ENCODE peak calls at places on chromosomes 5 and 9, in five cellular contexts. One of them, this sample, is unnamed.

GRCh38 chr5:14870347-14871083 is 1.1 kb downstream of the ANKH start:
- DNase-seq in CD4-positive, alpha-beta T cell: no peak
- DNase-seq in mesenteric fat pad: no peak
- DNase-seq in bronchial epithelial cell: no peak
- DNase-seq in stimulated activated CD8-positive, alpha-beta memory T cell treated with anti-CD3 and anti-CD28 coated beads, Interleukin-2, amount 100 ng/mL, for 48 hours: no peak
- DNase-seq in this sample: peak; percentile 69

GRCh38 chr5:125006011-125006685 is 259.7 kb upstream of the ZNF608 start:
- DNase-seq in CD4-positive, alpha-beta T cell: no peak
- DNase-seq in mesenteric fat pad: no peak
- DNase-seq in bronchial epithelial cell: no peak
- DNase-seq in stimulated activated CD8-positive, alpha-beta memory T cell treated with anti-CD3 and anti-CD28 coated beads, Interleukin-2, amount 100 ng/mL, for 48 hours: no peak
- DNase-seq in this sample: no peak

GRCh38 chr5:148952097-148952828 is 110.6 kb downstream of the SH3TC2 start:
- DNase-seq in CD4-positive, alpha-beta T cell: no peak
- DNase-seq in mesenteric fat pad: no peak
- DNase-seq in bronchial epithelial cell: no peak
- DNase-seq in stimulated activated CD8-positive, alpha-beta memory T cell treated with anti-CD3 and anti-CD28 coated beads, Interleukin-2, amount 100 ng/mL, for 48 hours: no peak
- DNase-seq in this sample: no peak

GRCh38 chr9:13386935-13387667 is 107.6 kb upstream of the MPDZ start:
- DNase-seq in CD4-positive, alpha-beta T cell: no peak
- DNase-seq in mesenteric fat pad: no peak
- DNase-seq in bronchial epithelial cell: no peak
- DNase-seq in stimulated activated CD8-positive, alpha-beta memory T cell treated with anti-CD3 and anti-CD28 coated beads, Interleukin-2, amount 100 ng/mL, for 48 hours: no peak
- DNase-seq in this sample: no peak

GRCh38 chr9:124342946-124343485 is 72.2 kb downstream of the PSMB7 start:
- DNase-seq in CD4-positive, alpha-beta T cell: no peak
- DNase-seq in mesenteric fat pad: no peak
- DNase-seq in bronchial epithelial cell: peak; percentile 82
- DNase-seq in stimulated activated CD8-positive, alpha-beta memory T cell treated with anti-CD3 and anti-CD28 coated beads, Interleukin-2, amount 100 ng/mL, for 48 hours: no peak
- DNase-seq in this sample: no peak

GRCh38 chr9:131776473-131776872 is 36.6 kb upstream of the RAPGEF1 start:
- DNase-seq in CD4-positive, alpha-beta T cell: no peak
- DNase-seq in mesenteric fat pad: no peak
- DNase-seq in bronchial epithelial cell: peak; percentile 17
- DNase-seq in stimulated activated CD8-positive, alpha-beta memory T cell treated with anti-CD3 and anti-CD28 coated beads, Interleukin-2, amount 100 ng/mL, for 48 hours: peak; percentile 14
- DNase-seq in this sample: no peak

GRCh38 chr9:114484854-114485443 is 20.3 kb downstream of the WHRN start:
- DNase-seq in CD4-positive, alpha-beta T cell: no peak
- DNase-seq in mesenteric fat pad: no peak
- DNase-seq in bronchial epithelial cell: peak; percentile 82
- DNase-seq in stimulated activated CD8-positive, alpha-beta memory T cell treated with anti-CD3 and anti-CD28 coated beads, Interleukin-2, amount 100 ng/mL, for 48 hours: peak; percentile 33
- DNase-seq in this sample: no peak

GRCh38 chr5:139181835-139182452 is 16.2 kb downstream of the SIL1 start:
- DNase-seq in CD4-positive, alpha-beta T cell: no peak
- DNase-seq in mesenteric fat pad: no peak
- DNase-seq in bronchial epithelial cell: peak; percentile 84
- DNase-seq in stimulated activated CD8-positive, alpha-beta memory T cell treated with anti-CD3 and anti-CD28 coated beads, Interleukin-2, amount 100 ng/mL, for 48 hours: no peak
- DNase-seq in this sample: no peak

GRCh38 chr5:179194201-179194910 is 134.2 kb downstream of the ZNF354C start:
- DNase-seq in CD4-positive, alpha-beta T cell: no peak
- DNase-seq in mesenteric fat pad: no peak
- DNase-seq in bronchial epithelial cell: no peak
- DNase-seq in stimulated activated CD8-positive, alpha-beta memory T cell treated with anti-CD3 and anti-CD28 coated beads, Interleukin-2, amount 100 ng/mL, for 48 hours: no peak
- DNase-seq in this sample: no peak

GRCh38 chr5:33338336-33339110 is 102.2 kb upstream of the TARS1 start:
- DNase-seq in CD4-positive, alpha-beta T cell: no peak
- DNase-seq in mesenteric fat pad: no peak
- DNase-seq in bronchial epithelial cell: no peak
- DNase-seq in stimulated activated CD8-positive, alpha-beta memory T cell treated with anti-CD3 and anti-CD28 coated beads, Interleukin-2, amount 100 ng/mL, for 48 hours: no peak
- DNase-seq in this sample: no peak

GRCh38 chr5:9454491-9454890 is 91.4 kb downstream of the SEMA5A start:
- DNase-seq in CD4-positive, alpha-beta T cell: no peak
- DNase-seq in mesenteric fat pad: no peak
- DNase-seq in bronchial epithelial cell: no peak
- DNase-seq in stimulated activated CD8-positive, alpha-beta memory T cell treated with anti-CD3 and anti-CD28 coated beads, Interleukin-2, amount 100 ng/mL, for 48 hours: no peak
- DNase-seq in this sample: no peak

GRCh38 chr9:124251605-124252366 is 6.0 kb upstream of the NEK6 start:
- DNase-seq in CD4-positive, alpha-beta T cell: no peak
- DNase-seq in mesenteric fat pad: no peak
- DNase-seq in bronchial epithelial cell: no peak
- DNase-seq in stimulated activated CD8-positive, alpha-beta memory T cell treated with anti-CD3 and anti-CD28 coated beads, Interleukin-2, amount 100 ng/mL, for 48 hours: no peak
- DNase-seq in this sample: no peak

GRCh38 chr5:176365663-176366574 is 632 bp downstream of the ARL10 start:
- DNase-seq in CD4-positive, alpha-beta T cell: no peak
- DNase-seq in mesenteric fat pad: no peak
- DNase-seq in bronchial epithelial cell: peak; percentile 18
- DNase-seq in stimulated activated CD8-positive, alpha-beta memory T cell treated with anti-CD3 and anti-CD28 coated beads, Interleukin-2, amount 100 ng/mL, for 48 hours: no peak
- DNase-seq in this sample: no peak

GRCh38 chr9:28166179-28166578 is 592.9 kb upstream of the C9orf72 start:
- DNase-seq in CD4-positive, alpha-beta T cell: no peak
- DNase-seq in mesenteric fat pad: no peak
- DNase-seq in bronchial epithelial cell: peak; percentile 7
- DNase-seq in stimulated activated CD8-positive, alpha-beta memory T cell treated with anti-CD3 and anti-CD28 coated beads, Interleukin-2, amount 100 ng/mL, for 48 hours: no peak
- DNase-seq in this sample: no peak

GRCh38 chr9:90300901-90301688 is 341.5 kb downstream of the DIRAS2 start:
- DNase-seq in CD4-positive, alpha-beta T cell: no peak
- DNase-seq in mesenteric fat pad: no peak
- DNase-seq in bronchial epithelial cell: peak; percentile 92
- DNase-seq in stimulated activated CD8-positive, alpha-beta memory T cell treated with anti-CD3 and anti-CD28 coated beads, Interleukin-2, amount 100 ng/mL, for 48 hours: no peak
- DNase-seq in this sample: no peak

GRCh38 chr5:59450245-59450644 is 443.3 kb downstream of the PDE4D start:
- DNase-seq in CD4-positive, alpha-beta T cell: no peak
- DNase-seq in mesenteric fat pad: no peak
- DNase-seq in bronchial epithelial cell: no peak
- DNase-seq in stimulated activated CD8-positive, alpha-beta memory T cell treated with anti-CD3 and anti-CD28 coated beads, Interleukin-2, amount 100 ng/mL, for 48 hours: no peak
- DNase-seq in this sample: no peak

GRCh38 chr5:59021837-59022514 is 439.1 kb downstream of the RAB3C start:
- DNase-seq in CD4-positive, alpha-beta T cell: no peak
- DNase-seq in mesenteric fat pad: no peak
- DNase-seq in bronchial epithelial cell: peak; percentile 31
- DNase-seq in stimulated activated CD8-positive, alpha-beta memory T cell treated with anti-CD3 and anti-CD28 coated beads, Interleukin-2, amount 100 ng/mL, for 48 hours: no peak
- DNase-seq in this sample: no peak

GRCh38 chr5:52800394-52801213 is 12.9 kb downstream of the ITGA1 start:
- DNase-seq in CD4-positive, alpha-beta T cell: peak; percentile 30
- DNase-seq in mesenteric fat pad: peak; percentile 92
- DNase-seq in bronchial epithelial cell: peak; percentile 72
- DNase-seq in stimulated activated CD8-positive, alpha-beta memory T cell treated with anti-CD3 and anti-CD28 coated beads, Interleukin-2, amount 100 ng/mL, for 48 hours: peak; percentile 47
- DNase-seq in this sample: no peak

GRCh38 chr5:38468202-38468656 is 88.2 kb downstream of the LIFR start:
- DNase-seq in CD4-positive, alpha-beta T cell: no peak
- DNase-seq in mesenteric fat pad: no peak
- DNase-seq in bronchial epithelial cell: peak; percentile 89
- DNase-seq in stimulated activated CD8-positive, alpha-beta memory T cell treated with anti-CD3 and anti-CD28 coated beads, Interleukin-2, amount 100 ng/mL, for 48 hours: no peak
- DNase-seq in this sample: no peak

GRCh38 chr9:79661279-79661678 is 89.5 kb downstream of the TLE4 start:
- DNase-seq in CD4-positive, alpha-beta T cell: no peak
- DNase-seq in mesenteric fat pad: no peak
- DNase-seq in bronchial epithelial cell: no peak
- DNase-seq in stimulated activated CD8-positive, alpha-beta memory T cell treated with anti-CD3 and anti-CD28 coated beads, Interleukin-2, amount 100 ng/mL, for 48 hours: no peak
- DNase-seq in this sample: no peak

GRCh38 chr9:88660611-88661010 is 125.6 kb downstream of the NXNL2 start:
- DNase-seq in CD4-positive, alpha-beta T cell: no peak
- DNase-seq in mesenteric fat pad: no peak
- DNase-seq in bronchial epithelial cell: peak; percentile 49
- DNase-seq in stimulated activated CD8-positive, alpha-beta memory T cell treated with anti-CD3 and anti-CD28 coated beads, Interleukin-2, amount 100 ng/mL, for 48 hours: no peak
- DNase-seq in this sample: no peak

GRCh38 chr5:96279796-96280542 is 153.1 kb downstream of the PCSK1 start:
- DNase-seq in CD4-positive, alpha-beta T cell: no peak
- DNase-seq in mesenteric fat pad: no peak
- DNase-seq in bronchial epithelial cell: peak; percentile 98
- DNase-seq in stimulated activated CD8-positive, alpha-beta memory T cell treated with anti-CD3 and anti-CD28 coated beads, Interleukin-2, amount 100 ng/mL, for 48 hours: no peak
- DNase-seq in this sample: no peak

GRCh38 chr5:125186911-125187375 is 440.5 kb upstream of the ZNF608 start:
- DNase-seq in CD4-positive, alpha-beta T cell: no peak
- DNase-seq in mesenteric fat pad: no peak
- DNase-seq in bronchial epithelial cell: no peak
- DNase-seq in stimulated activated CD8-positive, alpha-beta memory T cell treated with anti-CD3 and anti-CD28 coated beads, Interleukin-2, amount 100 ng/mL, for 48 hours: no peak
- DNase-seq in this sample: no peak

GRCh38 chr5:137641148-137641547 is 94.7 kb downstream of the KLHL3 start:
- DNase-seq in CD4-positive, alpha-beta T cell: no peak
- DNase-seq in mesenteric fat pad: no peak
- DNase-seq in bronchial epithelial cell: peak; percentile 49
- DNase-seq in stimulated activated CD8-positive, alpha-beta memory T cell treated with anti-CD3 and anti-CD28 coated beads, Interleukin-2, amount 100 ng/mL, for 48 hours: no peak
- DNase-seq in this sample: no peak

GRCh38 chr9:95505676-95506437 is 10.9 kb downstream of the PTCH1 start:
- DNase-seq in CD4-positive, alpha-beta T cell: no peak
- DNase-seq in mesenteric fat pad: no peak
- DNase-seq in bronchial epithelial cell: peak; percentile 25
- DNase-seq in stimulated activated CD8-positive, alpha-beta memory T cell treated with anti-CD3 and anti-CD28 coated beads, Interleukin-2, amount 100 ng/mL, for 48 hours: no peak
- DNase-seq in this sample: peak; percentile 30

GRCh38 chr5:169762338-169763095 is 125.4 kb downstream of the DOCK2 start:
- DNase-seq in CD4-positive, alpha-beta T cell: no peak
- DNase-seq in mesenteric fat pad: no peak
- DNase-seq in bronchial epithelial cell: peak; percentile 34
- DNase-seq in stimulated activated CD8-positive, alpha-beta memory T cell treated with anti-CD3 and anti-CD28 coated beads, Interleukin-2, amount 100 ng/mL, for 48 hours: no peak
- DNase-seq in this sample: no peak

GRCh38 chr5:177985430-177986040 is 10.5 kb downstream of the PROP1 start:
- DNase-seq in CD4-positive, alpha-beta T cell: no peak
- DNase-seq in mesenteric fat pad: peak; percentile 79
- DNase-seq in bronchial epithelial cell: no peak
- DNase-seq in stimulated activated CD8-positive, alpha-beta memory T cell treated with anti-CD3 and anti-CD28 coated beads, Interleukin-2, amount 100 ng/mL, for 48 hours: no peak
- DNase-seq in this sample: no peak

GRCh38 chr5:116374434-116374852 is 200.2 kb downstream of the SEMA6A start:
- DNase-seq in CD4-positive, alpha-beta T cell: no peak
- DNase-seq in mesenteric fat pad: no peak
- DNase-seq in bronchial epithelial cell: no peak
- DNase-seq in stimulated activated CD8-positive, alpha-beta memory T cell treated with anti-CD3 and anti-CD28 coated beads, Interleukin-2, amount 100 ng/mL, for 48 hours: no peak
- DNase-seq in this sample: no peak

GRCh38 chr5:125446986-125447385 is 700.5 kb upstream of the ZNF608 start:
- DNase-seq in CD4-positive, alpha-beta T cell: no peak
- DNase-seq in mesenteric fat pad: no peak
- DNase-seq in bronchial epithelial cell: peak; percentile 54
- DNase-seq in stimulated activated CD8-positive, alpha-beta memory T cell treated with anti-CD3 and anti-CD28 coated beads, Interleukin-2, amount 100 ng/mL, for 48 hours: no peak
- DNase-seq in this sample: no peak

GRCh38 chr9:116900543-116900942 is 213.4 kb downstream of the TRIM32 start:
- DNase-seq in CD4-positive, alpha-beta T cell: no peak
- DNase-seq in mesenteric fat pad: no peak
- DNase-seq in bronchial epithelial cell: no peak
- DNase-seq in stimulated activated CD8-positive, alpha-beta memory T cell treated with anti-CD3 and anti-CD28 coated beads, Interleukin-2, amount 100 ng/mL, for 48 hours: no peak
- DNase-seq in this sample: no peak

GRCh38 chr5:42157215-42157614 is 232.1 kb downstream of the FBXO4 start:
- DNase-seq in CD4-positive, alpha-beta T cell: no peak
- DNase-seq in mesenteric fat pad: no peak
- DNase-seq in bronchial epithelial cell: peak; percentile 18
- DNase-seq in stimulated activated CD8-positive, alpha-beta memory T cell treated with anti-CD3 and anti-CD28 coated beads, Interleukin-2, amount 100 ng/mL, for 48 hours: no peak
- DNase-seq in this sample: no peak

GRCh38 chr9:21810388-21810787 is 8.0 kb downstream of the MTAP start:
- DNase-seq in CD4-positive, alpha-beta T cell: no peak
- DNase-seq in mesenteric fat pad: no peak
- DNase-seq in bronchial epithelial cell: peak; percentile 85
- DNase-seq in stimulated activated CD8-positive, alpha-beta memory T cell treated with anti-CD3 and anti-CD28 coated beads, Interleukin-2, amount 100 ng/mL, for 48 hours: no peak
- DNase-seq in this sample: no peak

GRCh38 chr9:130770679-130771442 is 64.2 kb upstream of the ABL1 start:
- DNase-seq in CD4-positive, alpha-beta T cell: no peak
- DNase-seq in mesenteric fat pad: no peak
- DNase-seq in bronchial epithelial cell: peak; percentile 69
- DNase-seq in stimulated activated CD8-positive, alpha-beta memory T cell treated with anti-CD3 and anti-CD28 coated beads, Interleukin-2, amount 100 ng/mL, for 48 hours: no peak
- DNase-seq in this sample: no peak

GRCh38 chr9:112233769-112234168 is 58.7 kb upstream of the SUSD1 start:
- DNase-seq in CD4-positive, alpha-beta T cell: no peak
- DNase-seq in mesenteric fat pad: no peak
- DNase-seq in bronchial epithelial cell: peak; percentile 64
- DNase-seq in stimulated activated CD8-positive, alpha-beta memory T cell treated with anti-CD3 and anti-CD28 coated beads, Interleukin-2, amount 100 ng/mL, for 48 hours: no peak
- DNase-seq in this sample: no peak

This sample was measured in naive thymus-derived CD8-positive, alpha-beta T cell.